ENCODE peak calls at places on chromosomes 11 and 22, in six cellular contexts. One of them, this sample, is unnamed.

GRCh38 chr22:19631899-19632670 is 82.2 kb upstream of the SEPTIN5 start:
- DNase-seq in hepatocyte: peak
- DNase-seq in tibial nerve: no peak
- DNase-seq in ovary: no peak
- DNase-seq in HL-60: peak
- DNase-seq in lower lobe of right lung: no peak
- DNase-seq in this sample: no peak

GRCh38 chr22:49206281-49206680 is 621.4 kb downstream of the BRD1 start:
- DNase-seq in hepatocyte: no peak
- DNase-seq in tibial nerve: no peak
- DNase-seq in ovary: no peak
- DNase-seq in HL-60: no peak
- DNase-seq in lower lobe of right lung: no peak
- DNase-seq in this sample: no peak

GRCh38 chr11:74072286-74072685 is 63.4 kb upstream of the UCP3 start:
- DNase-seq in hepatocyte: no peak
- DNase-seq in tibial nerve: no peak
- DNase-seq in ovary: no peak
- DNase-seq in HL-60: no peak
- DNase-seq in lower lobe of right lung: no peak
- DNase-seq in this sample: no peak

GRCh38 chr11:83659466-83659865 is 373.3 kb upstream of the CCDC90B start:
- DNase-seq in hepatocyte: no peak
- DNase-seq in tibial nerve: no peak
- DNase-seq in ovary: no peak
- DNase-seq in HL-60: no peak
- DNase-seq in lower lobe of right lung: no peak
- DNase-seq in this sample: no peak

GRCh38 chr22:41344189-41344788 is 37.5 kb upstream of the TEF start:
- DNase-seq in hepatocyte: no peak
- DNase-seq in tibial nerve: no peak
- DNase-seq in ovary: no peak
- DNase-seq in HL-60: no peak
- DNase-seq in lower lobe of right lung: no peak
- DNase-seq in this sample: no peak

GRCh38 chr22:19983701-19984100 is 32.9 kb downstream of the ARVCF start:
- DNase-seq in hepatocyte: no peak
- DNase-seq in tibial nerve: no peak
- DNase-seq in ovary: peak
- DNase-seq in HL-60: no peak
- DNase-seq in lower lobe of right lung: no peak
- DNase-seq in this sample: no peak

GRCh38 chr11:62676698-62677097 is 2.2 kb downstream of the UBXN1 start:
- DNase-seq in hepatocyte: no peak
- DNase-seq in tibial nerve: no peak
- DNase-seq in ovary: no peak
- DNase-seq in HL-60: no peak
- DNase-seq in lower lobe of right lung: no peak
- DNase-seq in this sample: no peak

GRCh38 chr22:31496735-31497146 is 405 bp downstream of the SFI1 start:
- DNase-seq in hepatocyte: peak
- DNase-seq in tibial nerve: no peak
- DNase-seq in ovary: peak
- DNase-seq in HL-60: peak
- DNase-seq in lower lobe of right lung: peak
- DNase-seq in this sample: no peak

GRCh38 chr22:21726650-21727049 is 8.9 kb downstream of the YPEL1 start:
- DNase-seq in hepatocyte: peak
- DNase-seq in tibial nerve: no peak
- DNase-seq in ovary: no peak
- DNase-seq in HL-60: peak
- DNase-seq in lower lobe of right lung: no peak
- DNase-seq in this sample: no peak

GRCh38 chr11:721913-722811 is 16.1 kb downstream of the EPS8L2 start:
- DNase-seq in hepatocyte: peak
- DNase-seq in tibial nerve: no peak
- DNase-seq in ovary: no peak
- DNase-seq in HL-60: peak
- DNase-seq in lower lobe of right lung: peak
- DNase-seq in this sample: no peak

GRCh38 chr11:724063-724732 is 18.2 kb downstream of the EPS8L2 start:
- DNase-seq in hepatocyte: no peak
- DNase-seq in tibial nerve: no peak
- DNase-seq in ovary: no peak
- DNase-seq in HL-60: no peak
- DNase-seq in lower lobe of right lung: no peak
- DNase-seq in this sample: no peak

GRCh38 chr11:724733-725386 is 18.8 kb downstream of the EPS8L2 start:
- DNase-seq in hepatocyte: no peak
- DNase-seq in tibial nerve: no peak
- DNase-seq in ovary: no peak
- DNase-seq in HL-60: no peak
- DNase-seq in lower lobe of right lung: no peak
- DNase-seq in this sample: no peak

GRCh38 chr11:721347-721912 is 15.4 kb downstream of the EPS8L2 start:
- DNase-seq in hepatocyte: no peak
- DNase-seq in tibial nerve: no peak
- DNase-seq in ovary: no peak
- DNase-seq in HL-60: peak
- DNase-seq in lower lobe of right lung: no peak
- DNase-seq in this sample: no peak

GRCh38 chr11:723120-723883 is 17.3 kb downstream of the EPS8L2 start:
- DNase-seq in hepatocyte: peak
- DNase-seq in tibial nerve: no peak
- DNase-seq in ovary: no peak
- DNase-seq in HL-60: peak
- DNase-seq in lower lobe of right lung: peak
- DNase-seq in this sample: no peak
- H3K4me3 ChIP-seq in hepatocyte: no peak
- H3K4me3 ChIP-seq in tibial nerve: no peak
- H3K4me3 ChIP-seq in ovary: no peak
- H3K4me3 ChIP-seq in HL-60: no peak
- H3K4me3 ChIP-seq in lower lobe of right lung: no peak
- H3K4me3 ChIP-seq in this sample: no peak

DNA sequence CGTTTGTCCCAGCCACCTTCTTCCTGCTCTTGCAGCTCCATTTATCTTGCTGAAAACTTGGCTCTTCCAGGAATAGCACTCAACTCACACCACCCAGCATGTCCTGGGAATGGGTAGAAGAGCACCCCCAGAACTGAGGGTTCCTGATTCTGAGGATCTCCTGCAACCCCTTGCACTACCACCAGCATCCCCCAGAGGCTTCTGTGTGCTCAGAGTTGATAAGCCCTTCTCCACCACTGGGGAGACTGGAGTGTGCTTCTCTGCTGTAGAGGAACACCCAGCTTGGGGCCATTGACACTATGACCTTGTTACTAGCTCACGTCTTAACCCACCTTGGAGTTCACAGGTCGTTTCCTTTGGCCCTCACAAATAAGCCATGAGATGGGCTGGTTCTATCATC is 121.0 kb downstream of the GRIK4 start:
- DNase-seq in hepatocyte: no peak
- DNase-seq in tibial nerve: no peak
- DNase-seq in ovary: no peak
- DNase-seq in HL-60: no peak
- DNase-seq in lower lobe of right lung: peak
- DNase-seq in this sample: no peak
- TF ChIP-seq CTCF in hepatocyte: no peak
- TF ChIP-seq CTCF in tibial nerve: no peak
- TF ChIP-seq CTCF in ovary: no peak
- TF ChIP-seq CTCF in HL-60: no peak
- TF ChIP-seq CTCF in lower lobe of right lung: no peak
- TF ChIP-seq CTCF in this sample: no peak

GRCh38 chr22:39078329-39078728 is 1.3 kb downstream of the APOBEC3G start:
- DNase-seq in hepatocyte: no peak
- DNase-seq in tibial nerve: no peak
- DNase-seq in ovary: no peak
- DNase-seq in HL-60: no peak
- DNase-seq in lower lobe of right lung: no peak
- DNase-seq in this sample: no peak
- H3K4me3 ChIP-seq in hepatocyte: no peak
- H3K4me3 ChIP-seq in tibial nerve: no peak
- H3K4me3 ChIP-seq in ovary: no peak
- H3K4me3 ChIP-seq in HL-60: no peak
- H3K4me3 ChIP-seq in lower lobe of right lung: peak
- H3K4me3 ChIP-seq in this sample: no peak

DNA sequence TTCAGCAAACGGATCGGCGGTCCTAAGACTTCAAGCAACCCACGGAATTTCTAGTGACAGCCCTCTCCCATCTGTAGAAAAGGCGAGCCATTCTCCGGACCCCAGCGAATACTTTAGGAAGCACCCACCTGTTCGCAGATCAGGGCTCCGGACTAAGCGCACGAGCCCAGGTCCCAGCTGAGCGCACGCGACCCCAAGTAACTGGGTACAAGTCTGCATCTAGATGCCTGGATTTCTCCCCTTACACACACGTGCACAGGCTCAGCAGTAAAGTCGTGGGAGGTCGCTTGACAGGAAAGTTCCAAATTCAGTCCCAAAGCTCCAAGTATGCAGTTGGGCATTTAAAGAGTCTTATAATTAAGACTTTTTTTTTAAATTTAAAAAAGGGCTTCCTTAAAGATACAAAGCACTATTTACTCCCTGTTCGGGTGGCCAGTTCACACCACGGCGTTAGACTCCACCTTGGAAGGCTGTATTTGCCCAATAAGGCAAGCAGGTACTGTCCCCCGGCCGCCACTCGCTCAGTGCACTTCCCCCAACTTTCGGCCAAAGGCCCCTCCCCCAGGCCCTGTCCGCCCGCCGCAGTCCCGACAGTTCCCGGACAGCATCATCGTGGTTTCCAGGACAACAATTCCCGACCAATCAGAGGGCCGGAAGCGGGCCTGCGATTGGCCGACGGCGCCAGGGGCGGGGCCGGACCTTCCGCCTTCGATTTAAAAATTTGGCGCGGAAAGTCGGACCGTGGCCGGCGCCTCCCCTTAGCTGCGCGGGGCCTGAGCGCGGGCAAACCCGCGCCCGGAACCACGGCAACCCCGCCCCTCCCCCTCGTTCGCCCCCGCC is at the start of gene E2F8:
- DNase-seq in hepatocyte: peak
- DNase-seq in tibial nerve: peak
- DNase-seq in ovary: peak
- DNase-seq in HL-60: peak
- DNase-seq in lower lobe of right lung: peak
- DNase-seq in this sample: peak
- TF ChIP-seq CTCF in hepatocyte: no peak
- TF ChIP-seq CTCF in tibial nerve: no peak
- TF ChIP-seq CTCF in ovary: no peak
- TF ChIP-seq CTCF in HL-60: no peak
- TF ChIP-seq CTCF in lower lobe of right lung: no peak
- TF ChIP-seq CTCF in this sample: no peak

GRCh38 chr11:133503776-133504175 is 28.5 kb downstream of the OPCML start:
- DNase-seq in hepatocyte: no peak
- DNase-seq in tibial nerve: no peak
- DNase-seq in ovary: no peak
- DNase-seq in HL-60: no peak
- DNase-seq in lower lobe of right lung: no peak
- DNase-seq in this sample: no peak
- H3K4me3 ChIP-seq in hepatocyte: no peak
- H3K4me3 ChIP-seq in tibial nerve: no peak
- H3K4me3 ChIP-seq in ovary: no peak
- H3K4me3 ChIP-seq in HL-60: no peak
- H3K4me3 ChIP-seq in lower lobe of right lung: no peak
- H3K4me3 ChIP-seq in this sample: no peak

GRCh38 chr11:843086-843704 is 543 bp downstream of the TSPAN4 start:
- DNase-seq in hepatocyte: no peak
- DNase-seq in tibial nerve: no peak
- DNase-seq in ovary: no peak
- DNase-seq in HL-60: no peak
- DNase-seq in lower lobe of right lung: no peak
- DNase-seq in this sample: no peak
- TF ChIP-seq CTCF in hepatocyte: peak
- TF ChIP-seq CTCF in tibial nerve: no peak
- TF ChIP-seq CTCF in ovary: no peak
- TF ChIP-seq CTCF in HL-60: no peak
- TF ChIP-seq CTCF in lower lobe of right lung: no peak
- TF ChIP-seq CTCF in this sample: no peak

DNA sequence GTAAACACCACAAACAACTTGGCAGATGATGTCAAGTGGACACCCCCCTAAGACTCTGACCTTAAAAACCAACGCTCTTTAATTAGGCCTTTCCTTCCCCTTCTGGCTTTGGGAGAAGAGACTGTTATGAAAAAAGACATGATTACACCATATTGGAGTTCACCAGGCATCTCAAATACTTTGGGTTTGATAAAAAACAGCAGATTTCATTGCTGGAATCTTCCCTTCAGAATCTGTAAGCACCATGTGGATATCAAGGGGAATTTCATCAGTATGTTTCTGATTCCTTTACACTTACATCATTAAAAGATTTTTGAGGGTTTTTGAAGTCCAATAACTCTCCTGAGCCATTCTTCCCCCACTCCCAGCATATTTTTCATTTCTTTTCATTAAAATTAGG is 85.6 kb downstream of the KIRREL3 start:
- DNase-seq in hepatocyte: no peak
- DNase-seq in tibial nerve: no peak
- DNase-seq in ovary: no peak
- DNase-seq in HL-60: no peak
- DNase-seq in lower lobe of right lung: no peak
- DNase-seq in this sample: peak
- H3K4me3 ChIP-seq in hepatocyte: no peak
- H3K4me3 ChIP-seq in tibial nerve: no peak
- H3K4me3 ChIP-seq in ovary: no peak
- H3K4me3 ChIP-seq in HL-60: no peak
- H3K4me3 ChIP-seq in lower lobe of right lung: no peak
- H3K4me3 ChIP-seq in this sample: no peak

DNA sequence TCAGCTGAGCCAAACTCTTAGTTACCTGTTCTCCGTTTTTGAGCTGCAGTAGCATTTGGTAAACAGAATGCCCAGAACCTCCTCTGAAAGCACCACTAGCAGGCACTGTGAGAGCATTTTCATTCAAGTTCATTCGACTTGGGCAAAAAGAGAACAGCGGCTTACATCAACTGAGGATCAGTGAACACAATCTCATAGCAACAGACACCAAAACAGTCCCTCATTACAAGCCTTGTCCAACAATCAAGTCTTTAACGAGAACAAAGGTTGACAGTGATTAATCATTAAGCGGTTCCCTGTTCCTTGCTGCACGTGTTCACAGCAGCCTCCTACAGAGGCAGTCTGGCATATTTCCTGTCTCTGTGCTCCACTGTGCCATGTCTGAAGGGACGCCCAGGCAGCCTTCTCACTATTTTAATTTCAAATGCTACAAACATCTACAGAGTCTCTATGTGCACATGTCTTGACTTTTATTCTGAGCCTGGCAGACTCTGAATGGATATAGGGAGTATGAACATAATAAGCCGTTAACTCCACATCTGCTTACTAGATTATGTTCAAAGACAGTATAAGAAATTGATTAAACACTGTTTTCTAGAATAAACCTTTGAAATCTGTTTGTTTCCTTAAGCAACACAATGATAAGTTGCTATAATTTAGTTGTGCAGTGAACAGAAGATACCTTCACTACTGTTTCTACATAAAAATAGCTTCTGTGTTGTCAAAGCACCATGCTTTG is 88.3 kb upstream of the MTMR2 start:
- DNase-seq in hepatocyte: peak
- DNase-seq in tibial nerve: peak
- DNase-seq in ovary: no peak
- DNase-seq in HL-60: no peak
- DNase-seq in lower lobe of right lung: peak
- DNase-seq in this sample: peak
- TF ChIP-seq CTCF in hepatocyte: peak
- TF ChIP-seq CTCF in tibial nerve: peak
- TF ChIP-seq CTCF in ovary: peak
- TF ChIP-seq CTCF in HL-60: no peak
- TF ChIP-seq CTCF in lower lobe of right lung: peak
- TF ChIP-seq CTCF in this sample: peak

This sample was measured in AG04449.